ENCODE peak calls at places on chromosome 12, in six cellular contexts. Z is WERI-Rb-1, D is NCI-H748 treated with DMSO at 0.1 percent for 48 hours, T is GM04503, F is GM06990, E is stromal cell of bone marrow. G is an unnamed sample.
A peak's percentile ranks its signal among the peaks of the same experiment; 100 is the strongest.

GRCh38 chr12:46933947-46934346 is 108.2 kb upstream of the SLC38A4 start:
- DNase-seq in E (peak; percentile 54), D (no peak), F (no peak), Z (no peak), T (no peak), G (no peak)

GRCh38 chr12:70812124-70812523 is 108.4 kb downstream of the PTPRR start:
- DNase-seq in D (no peak), F (no peak), T (no peak), Z (no peak), E (no peak), G (no peak)

GRCh38 chr12:127162307-127162706 is 1104.7 kb upstream of the TMEM132C start:
- DNase-seq in F (no peak), E (no peak), Z (no peak), T (no peak), D (no peak), G (no peak)

GRCh38 chr12:49332441-49332861 is 4.5 kb downstream of the C1QL4 start:
- DNase-seq in F (no peak), T (no peak), Z (no peak), D (no peak), E (no peak), G (no peak)

GRCh38 chr12:49462103-49462739 is 76.6 kb upstream of the KCNH3 start:
- DNase-seq in T (peak; percentile 0), E (no peak), Z (no peak), F (no peak), D (no peak), G (no peak)

GRCh38 chr12:114767906-114768697 is 84.1 kb upstream of the TBX3 start:
- DNase-seq in F (no peak), Z (no peak), D (no peak), T (no peak), E (no peak), G (no peak)

GRCh38 chr12:9798008-9798619 is 29.2 kb upstream of the KLRF1 start:
- DNase-seq in D (peak; percentile 0), Z (peak; percentile 56), E (peak; percentile 2), T (no peak), F (peak; percentile 25), G (no peak)

GRCh38 chr12:133203344-133204263 is 22.3 kb downstream of the ZNF268 start:
- DNase-seq in Z (no peak), F (no peak), D (no peak), T (no peak), E (no peak), G (no peak)

GRCh38 chr12:70383886-70384285 is 17.8 kb downstream of the KCNMB4 start:
- DNase-seq in T (no peak), D (no peak), E (no peak), Z (no peak), F (no peak), G (no peak)